ENCODE peak calls at places on chromosomes 4 and X, in eight cellular contexts. A, C, Y, T, V, R, H and N are unnamed samples.

GRCh38 chr4:15031993-15032660 is 29.8 kb downstream of the CPEB2 start:
- DNase-seq in A (no peak), C (no peak), Y (no peak), T (no peak), V (no peak), R (no peak), H (peak; percentile 55), N (no peak)

GRCh38 chr4:76536381-76536689 is 101.3 kb downstream of the SHROOM3 start:
- DNase-seq in A (no peak), C (no peak), Y (no peak), T (no peak), V (no peak), R (no peak), H (no peak), N (no peak)

GRCh38 chr4:184382189-184382846 is 92.0 kb downstream of the IRF2 start:
- DNase-seq in A (no peak), C (no peak), Y (peak; percentile 53), T (peak; percentile 39), V (no peak), R (no peak), H (no peak), N (no peak)

GRCh38 chrX:23246001-23246400 is 88.6 kb upstream of the PTCHD1 start:
- DNase-seq in A (no peak), C (no peak), Y (no peak), T (no peak), V (no peak), R (no peak), H (no peak), N (no peak)

GRCh38 chr4:5751918-5752802 is 41.2 kb downstream of the EVC start:
- DNase-seq in A (no peak), C (peak; percentile 58), Y (no peak), T (no peak), V (no peak), R (no peak), H (peak; percentile 90), N (no peak)

GRCh38 chr4:90542216-90542615 is 415.0 kb downstream of the CCSER1 start:
- DNase-seq in A (no peak), C (no peak), Y (no peak), T (no peak), V (no peak), R (no peak), H (no peak), N (no peak)

GRCh38 chr4:21991050-21991449 is 42.5 kb upstream of the KCNIP4 start:
- DNase-seq in A (no peak), C (no peak), Y (no peak), T (no peak), V (no peak), R (no peak), H (peak; percentile 5), N (no peak)

GRCh38 chr4:3112979-3113469 is 38.5 kb downstream of the HTT start:
- DNase-seq in A (no peak), C (no peak), Y (no peak), T (no peak), V (no peak), R (no peak), H (peak; percentile 49), N (no peak)

GRCh38 chr4:89251396-89251795 is 56.2 kb downstream of the GPRIN3 start:
- DNase-seq in A (no peak), C (no peak), Y (no peak), T (no peak), V (no peak), R (no peak), H (no peak), N (no peak)

GRCh38 chr4:95510145-95510544 is 38.6 kb downstream of the UNC5C start:
- DNase-seq in A (no peak), C (peak; percentile 21), Y (no peak), T (peak; percentile 14), V (no peak), R (no peak), H (peak; percentile 13), N (no peak)

GRCh38 chrX:46863072-46863471 is 26.2 kb downstream of the RP2 start:
- DNase-seq in A (no peak), C (no peak), Y (no peak), T (no peak), V (no peak), R (no peak), H (no peak), N (no peak)

GRCh38 chrX:150849996-150850720 is 48.3 kb downstream of the CD99L2 start:
- DNase-seq in A (no peak), C (no peak), Y (no peak), T (no peak), V (no peak), R (no peak), H (no peak), N (no peak)

GRCh38 chrX:150846130-150846529 is 52.3 kb downstream of the CD99L2 start:
- DNase-seq in A (no peak), C (no peak), Y (no peak), T (no peak), V (no peak), R (no peak), H (no peak), N (no peak)

GRCh38 chrX:150849486-150849885 is 49.0 kb downstream of the CD99L2 start:
- DNase-seq in A (no peak), C (no peak), Y (no peak), T (no peak), V (no peak), R (no peak), H (no peak), N (no peak)

GRCh38 chrX:150847088-150847487 is 51.4 kb downstream of the CD99L2 start:
- DNase-seq in A (no peak), C (no peak), Y (no peak), T (no peak), V (no peak), R (no peak), H (no peak), N (no peak)

GRCh38 chrX:150848914-150849365 is 49.5 kb downstream of the CD99L2 start:
- DNase-seq in A (no peak), C (no peak), Y (no peak), T (no peak), V (no peak), R (no peak), H (no peak), N (no peak)
- H3K4me1 ChIP-seq in A (no peaks in the 10 kb centered on the region), C (no peaks in the 10 kb centered on the region), Y (peaks cover 5% of the 10 kb centered on the region), T (no peaks in the 10 kb centered on the region), V (no peaks in the 10 kb centered on the region), R (no peaks in the 10 kb centered on the region), H (peaks cover 1% of the 10 kb centered on the region), N (no peaks in the 10 kb centered on the region)

GRCh38 chr4:38163216-38164006 is 203.2 kb downstream of the PTTG2 start:
- DNase-seq in A (no peak), C (no peak), Y (no peak), T (no peak), V (no peak), R (no peak), H (peak; percentile 87), N (peak; percentile 73)

GRCh38 chr4:38157592-38157991 is 197.4 kb downstream of the PTTG2 start:
- DNase-seq in A (no peak), C (no peak), Y (no peak), T (no peak), V (no peak), R (no peak), H (no peak), N (no peak)

GRCh38 chr4:38162240-38162784 is 202.1 kb downstream of the PTTG2 start:
- DNase-seq in A (no peak), C (peak; percentile 60), Y (no peak), T (no peak), V (peak; percentile 63), R (no peak), H (peak; percentile 94), N (no peak)

GRCh38 chr4:38161208-38162113 is 201.3 kb downstream of the PTTG2 start:
- DNase-seq in A (no peak), C (no peak), Y (no peak), T (no peak), V (no peak), R (no peak), H (peak; percentile 31), N (no peak)

DNA sequence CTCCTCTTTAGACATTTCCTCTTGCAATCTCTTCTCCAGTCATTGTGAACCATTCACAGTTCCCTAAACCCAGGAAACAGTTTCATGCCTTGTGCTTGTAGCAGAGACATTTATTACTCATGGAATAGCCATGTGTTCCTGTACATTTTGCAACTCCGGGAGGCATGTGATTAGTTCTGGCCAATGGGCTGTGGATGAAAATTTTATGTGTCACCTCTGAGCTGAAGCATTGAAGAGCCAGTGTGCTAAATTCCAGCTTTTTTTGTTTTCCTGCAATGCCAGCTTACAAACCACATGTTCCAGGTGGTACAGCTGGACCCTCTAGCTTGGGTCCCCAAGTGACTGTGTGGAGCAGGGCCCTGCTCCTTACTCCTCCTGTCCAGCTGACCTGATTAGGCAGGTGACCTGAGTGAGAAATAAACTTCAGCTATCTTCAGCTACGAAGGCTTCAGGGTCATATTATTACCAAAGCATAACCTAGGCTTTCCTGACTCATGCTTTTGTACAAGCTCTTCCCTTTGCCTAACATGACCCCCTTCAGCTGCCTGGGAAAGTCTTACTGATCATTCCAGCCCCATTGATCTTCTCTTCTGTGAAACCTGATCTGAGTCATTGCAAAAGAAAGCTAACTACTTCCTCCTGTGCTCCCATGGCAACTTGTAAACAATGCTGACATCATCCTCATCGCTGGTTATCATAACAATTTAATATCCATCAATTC is 200.4 kb downstream of the PTTG2 start:
- DNase-seq in A (no peak), C (peak; percentile 38), Y (peak; percentile 69), T (no peak), V (peak; percentile 88), R (peak; percentile 21), H (peak; percentile 99), N (peak; percentile 52)
- H3K4me1 ChIP-seq in A (peaks cover 2% of the 10 kb centered on the region), C (peaks cover 14% of the 10 kb centered on the region), Y (peaks cover 10% of the 10 kb centered on the region), T (no peaks in the 10 kb centered on the region), V (peaks cover 36% of the 10 kb centered on the region), R (peaks cover 16% of the 10 kb centered on the region), H (peaks cover 16% of the 10 kb centered on the region), N (peaks cover 25% of the 10 kb centered on the region)

DNA sequence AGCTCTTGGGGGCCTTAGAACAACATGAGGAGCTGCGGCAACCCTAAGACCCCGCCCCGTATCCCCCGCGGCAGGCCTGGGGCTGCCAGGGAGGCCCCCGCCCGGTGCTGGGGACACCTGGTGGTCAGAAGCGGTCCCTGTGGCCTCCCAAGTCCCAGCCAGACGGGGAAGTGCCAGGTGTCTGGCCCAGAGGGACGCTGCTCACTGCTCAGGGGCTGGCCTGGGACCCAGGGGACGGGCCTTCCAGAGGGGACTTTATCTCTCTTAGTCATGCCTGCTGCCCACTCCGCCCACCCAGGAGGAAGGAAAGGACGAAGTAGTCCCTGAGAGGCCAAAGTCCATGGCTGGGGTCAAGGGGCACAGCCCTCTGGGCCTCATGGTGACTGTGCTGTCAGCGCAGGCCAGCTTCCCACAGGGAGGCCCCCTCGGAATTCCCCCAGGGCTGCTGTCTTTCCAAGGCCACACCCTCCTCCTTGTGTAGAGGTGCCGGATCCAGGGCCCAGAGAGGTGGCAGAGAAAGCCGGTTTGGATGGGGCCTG is 31.0 kb upstream of the HTRA3 start:
- DNase-seq in A (no peak), C (peak; percentile 81), Y (no peak), T (peak; percentile 37), V (no peak), R (no peak), H (no peak), N (no peak)
- H3K4me1 ChIP-seq in A (peaks cover 9% of the 10 kb centered on the region), C (no peaks in the 10 kb centered on the region), Y (peaks cover 3% of the 10 kb centered on the region), T (peaks cover 10% of the 10 kb centered on the region), V (peaks cover 6% of the 10 kb centered on the region), R (peaks cover 11% of the 10 kb centered on the region), H (peaks cover 5% of the 10 kb centered on the region), N (peaks cover 9% of the 10 kb centered on the region)

DNA sequence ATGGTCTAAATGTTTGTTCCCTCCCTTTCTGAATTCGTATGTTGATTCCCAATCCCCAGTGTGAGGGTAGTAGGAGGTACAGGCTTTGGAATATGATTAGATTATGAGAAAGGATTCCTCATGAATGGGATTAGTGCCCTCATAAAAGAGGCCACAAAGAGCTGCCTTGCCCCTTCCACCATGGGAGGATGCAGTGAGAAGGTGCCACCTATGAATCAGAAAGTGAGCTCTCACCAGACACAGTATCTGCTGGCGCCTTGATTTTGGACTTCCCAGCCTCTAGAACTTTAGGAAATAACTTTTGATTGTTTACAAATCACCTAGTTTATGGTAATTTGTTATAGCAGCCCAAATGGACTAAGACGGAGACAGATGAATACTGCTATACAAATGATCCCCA is 3.6 kb downstream of the ATP10D start:
- DNase-seq in A (no peak), C (no peak), Y (no peak), T (no peak), V (no peak), R (no peak), H (no peak), N (no peak)
- H3K4me1 ChIP-seq in A (peaks cover 9% of the 10 kb centered on the region), C (peaks cover 6% of the 10 kb centered on the region), Y (peaks cover 18% of the 10 kb centered on the region), T (peaks cover 28% of the 10 kb centered on the region), V (no peaks in the 10 kb centered on the region), R (peaks cover 18% of the 10 kb centered on the region), H (peaks cover 6% of the 10 kb centered on the region), N (peaks cover 20% of the 10 kb centered on the region)